ENCODE peak calls at places on chromosomes 2 and 18, in six cellular contexts. W is IMR-90, V is trophoblast cell, A is mesenchymal stem cell, H is H9, Z is H1. Q is an unnamed sample.

GRCh38 chr18:28267878-28268625 is 91.1 kb upstream of the CDH2 start:
- DNase-seq in W (peak; percentile 31), V (no peak), A (peak; percentile 46), H (no peak), Z (no peak), Q (no peak)

GRCh38 chr2:3317277-3317685 is 60.3 kb downstream of the EIPR1 start:
- DNase-seq in W (no peak), V (no peak), A (no peak), H (no peak), Z (no peak), Q (no peak)

GRCh38 chr2:172053486-172053885 is 31.8 kb upstream of the DLX1 start:
- DNase-seq in W (no peak), V (no peak), A (no peak), H (no peak), Z (no peak), Q (no peak)

GRCh38 chr2:148000095-148000494 is 20.4 kb downstream of the ORC4 start:
- DNase-seq in W (no peak), V (no peak), A (no peak), H (no peak), Z (no peak), Q (no peak)

GRCh38 chr2:20544093-20544747 is 97.3 kb downstream of the RHOB start:
- DNase-seq in W (no peak), V (no peak), A (no peak), H (no peak), Z (no peak), Q (no peak)

GRCh38 chr2:237998530-237998929 is 31.7 kb downstream of the UBE2F start:
- DNase-seq in W (peak; percentile 41), V (peak; percentile 37), A (peak; percentile 32), H (no peak), Z (no peak), Q (no peak)

GRCh38 chr2:74281576-74281975 is 61.6 kb downstream of the SLC4A5 start:
- DNase-seq in W (no peak), V (no peak), A (no peak), H (no peak), Z (no peak), Q (no peak)

GRCh38 chr2:23484163-23484740 is 99.3 kb downstream of the KLHL29 start:
- DNase-seq in W (no peak), V (no peak), A (no peak), H (no peak), Z (no peak), Q (no peak)

GRCh38 chr2:17540813-17541513 is 467 bp downstream of the VSNL1 start:
- DNase-seq in W (no peak), V (no peak), A (no peak), H (no peak), Z (no peak), Q (no peak)

GRCh38 chr2:9712263-9712662 is 81.5 kb upstream of the YWHAQ start:
- DNase-seq in W (no peak), V (no peak), A (no peak), H (no peak), Z (no peak), Q (no peak)

GRCh38 chr2:9717886-9718451 is 87.2 kb upstream of the YWHAQ start:
- DNase-seq in W (no peak), V (no peak), A (no peak), H (no peak), Z (no peak), Q (no peak)

GRCh38 chr2:9710311-9710710 is 79.5 kb upstream of the YWHAQ start:
- DNase-seq in W (no peak), V (no peak), A (no peak), H (no peak), Z (no peak), Q (no peak)

GRCh38 chr2:9714630-9715214 is 83.9 kb upstream of the YWHAQ start:
- DNase-seq in W (no peak), V (no peak), A (peak; percentile 21), H (no peak), Z (no peak), Q (no peak)

GRCh38 chr2:9715238-9715637 is 84.4 kb upstream of the YWHAQ start:
- DNase-seq in W (no peak), V (no peak), A (no peak), H (no peak), Z (no peak), Q (no peak)
- H3K14ac ChIP-seq in W (no peak overlapping the region), V (no peak overlapping the region), A (no peak overlapping the region), H (no peak overlapping the region), Z (no peak overlapping the region), Q (no peak overlapping the region)

DNA sequence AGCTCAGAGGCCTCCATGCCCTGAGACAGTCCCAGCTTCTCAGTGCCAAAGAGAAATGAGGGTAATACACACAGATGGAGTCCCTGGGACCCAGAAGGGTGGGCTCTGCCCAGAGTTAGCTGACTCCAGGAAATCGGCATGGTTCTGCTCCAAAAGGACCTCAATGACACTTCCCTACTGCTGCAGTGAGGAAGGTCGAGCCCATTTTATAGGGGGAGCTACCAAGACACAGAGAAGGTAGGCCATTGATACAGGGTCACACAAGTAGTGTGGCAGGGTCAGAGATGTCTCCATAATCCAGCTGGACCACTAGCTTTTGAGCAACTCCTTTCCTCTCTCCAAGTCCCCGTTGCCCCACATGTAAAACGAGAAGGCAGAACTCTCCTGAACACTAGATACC is 276.9 kb downstream of the MYCN start:
- DNase-seq in W (no peak), V (no peak), A (no peak), H (no peak), Z (no peak), Q (no peak)
- H4K91ac ChIP-seq in W (no peak overlapping the region), V (no peak overlapping the region), A (no peak overlapping the region), H (no peak overlapping the region), Z (peak overlapping the region; percentile 1), Q (no peak overlapping the region)

DNA sequence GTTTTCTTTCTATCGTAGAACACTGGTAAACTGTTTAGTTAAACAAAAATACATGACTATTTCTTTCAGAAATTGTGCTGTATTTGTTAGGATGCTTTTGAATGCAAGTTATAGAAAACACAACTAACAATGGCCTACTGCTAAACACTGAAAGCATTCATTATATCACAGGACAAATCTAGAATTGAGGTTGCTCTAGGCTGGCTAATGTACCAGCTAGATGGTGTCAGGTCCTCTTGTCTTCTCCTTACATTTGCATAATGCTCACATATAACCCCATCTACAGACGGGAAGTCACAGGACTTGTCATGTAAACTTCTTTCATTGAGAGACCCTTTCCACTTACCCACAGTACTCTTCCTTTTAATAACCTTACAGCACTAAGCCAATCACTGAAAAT is 586.8 kb downstream of the DSC3 start:
- DNase-seq in W (no peak), V (no peak), A (no peak), H (no peak), Z (no peak), Q (no peak)
- H3K14ac ChIP-seq in W (no peak overlapping the region), V (no peak overlapping the region), A (no peak overlapping the region), H (no peak overlapping the region), Z (no peak overlapping the region), Q (no peak overlapping the region)

GRCh38 chr2:119177838-119178190 is 19.3 kb upstream of the C1QL2 start:
- DNase-seq in W (no peak), V (no peak), A (no peak), H (no peak), Z (no peak), Q (no peak)
- H4K91ac ChIP-seq in W (no peak overlapping the region), V (no peak overlapping the region), A (no peak overlapping the region), H (no peak overlapping the region), Z (no peak overlapping the region), Q (no peak overlapping the region)

Q was measured in neuronal stem cell.